ENCODE peak calls at places on chromosome 13, in five cellular contexts. E, X, B, Y and H are unnamed samples.

GRCh38 chr13:48403151-48403631 is 9.7 kb downstream of the LPAR6 start:
- DNase-seq in E (no peak), X (no peak), B (no peak), Y (no peak), H (no peak)

GRCh38 chr13:72886272-72887062 is 104.5 kb downstream of the PIBF1 start:
- DNase-seq in E (no peak), X (no peak), B (no peak), Y (no peak), H (no peak)

GRCh38 chr13:74290324-74290773 is 156.1 kb upstream of the KLF12 start:
- DNase-seq in E (no peak), X (peak; percentile 90), B (peak; percentile 48), Y (no peak), H (no peak)

GRCh38 chr13:31947105-31947504 is 84.5 kb upstream of the FRY start:
- DNase-seq in E (no peak), X (no peak), B (no peak), Y (no peak), H (no peak)

GRCh38 chr13:25347156-25347555 is 24.6 kb upstream of the ATP8A2 start:
- DNase-seq in E (no peak), X (no peak), B (no peak), Y (no peak), H (no peak)

GRCh38 chr13:75072368-75072767 is 409.6 kb downstream of the TBC1D4 start:
- DNase-seq in E (no peak), X (no peak), B (no peak), Y (no peak), H (no peak)

GRCh38 chr13:83753912-83754624 is 128.2 kb downstream of the SLITRK1 start:
- DNase-seq in E (no peak), X (no peak), B (no peak), Y (no peak), H (no peak)

GRCh38 chr13:27918918-27919255 is 913 bp upstream of the PDX1 start:
- DNase-seq in E (no peak), X (no peak), B (no peak), Y (no peak), H (no peak)

GRCh38 chr13:98528663-98529064 is 48.2 kb downstream of the STK24 start:
- DNase-seq in E (no peak), X (no peak), B (no peak), Y (no peak), H (no peak)

GRCh38 chr13:39410089-39410901 is 192.7 kb downstream of the LHFPL6 start:
- DNase-seq in E (no peak), X (no peak), B (no peak), Y (no peak), H (peak; percentile 42)

GRCh38 chr13:84445776-84446175 is 563.5 kb upstream of the SLITRK1 start:
- DNase-seq in E (no peak), X (no peak), B (peak; percentile 29), Y (no peak), H (peak; percentile 74)

GRCh38 chr13:114129649-114130062 is 2.8 kb downstream of the RASA3 start:
- DNase-seq in E (no peak), X (no peak), B (no peak), Y (no peak), H (no peak)

GRCh38 chr13:82664183-82664582 is 1218.1 kb downstream of the SLITRK1 start:
- DNase-seq in E (no peak), X (no peak), B (no peak), Y (no peak), H (no peak)

GRCh38 chr13:113532156-113532806 is 41.8 kb upstream of the DCUN1D2 start:
- DNase-seq in E (no peak), X (no peak), B (no peak), Y (no peak), H (no peak)

GRCh38 chr13:52744842-52745241 is 5.2 kb upstream of the CNMD start:
- DNase-seq in E (no peak), X (no peak), B (no peak), Y (no peak), H (no peak)

GRCh38 chr13:99871249-99871898 is 100.2 kb downstream of the ZIC5 start:
- DNase-seq in E (no peak), X (no peak), B (no peak), Y (no peak), H (no peak)

GRCh38 chr13:36516225-36516624 is 83.9 kb downstream of the CCNA1 start:
- DNase-seq in E (no peak), X (no peak), B (no peak), Y (no peak), H (no peak)

GRCh38 chr13:19184176-19184575 is 2.6 kb upstream of the TUBA3C start:
- DNase-seq in E (no peak), X (no peak), B (no peak), Y (no peak), H (no peak)

GRCh38 chr13:109385161-109385560 is 401.2 kb downstream of the IRS2 start:
- DNase-seq in E (no peak), X (no peak), B (no peak), Y (no peak), H (no peak)

GRCh38 chr13:74761794-74762193 is 627.6 kb upstream of the KLF12 start:
- DNase-seq in E (no peak), X (no peak), B (no peak), Y (no peak), H (peak; percentile 59)

GRCh38 chr13:39110518-39111097 is 72.4 kb downstream of the NHLRC3 start:
- DNase-seq in E (no peak), X (no peak), B (no peak), Y (no peak), H (no peak)

GRCh38 chr13:24997367-24997967 is 98.5 kb upstream of the PABPC3 start:
- DNase-seq in E (no peak), X (no peak), B (no peak), Y (no peak), H (no peak)

GRCh38 chr13:40433577-40433976 is 232.9 kb downstream of the FOXO1 start:
- DNase-seq in E (no peak), X (no peak), B (no peak), Y (no peak), H (no peak)

GRCh38 chr13:20127563-20128458 is 33.0 kb downstream of the GJA3 start:
- DNase-seq in E (no peak), X (no peak), B (no peak), Y (no peak), H (no peak)

GRCh38 chr13:73782781-73783180 is 351.4 kb downstream of the KLF12 start:
- DNase-seq in E (no peak), X (no peak), B (peak; percentile 68), Y (no peak), H (no peak)

GRCh38 chr13:74206061-74206561 is 71.9 kb upstream of the KLF12 start:
- DNase-seq in E (no peak), X (no peak), B (peak; percentile 77), Y (no peak), H (peak; percentile 83)

GRCh38 chr13:41457589-41458186 is 338 bp downstream of the RGCC start:
- DNase-seq in E (no peak), X (no peak), B (no peak), Y (no peak), H (no peak)

GRCh38 chr13:76522083-76522755 is 364.0 kb downstream of the KCTD12 start:
- DNase-seq in E (no peak), X (no peak), B (no peak), Y (no peak), H (no peak)

GRCh38 chr13:52348081-52348480 is 57.9 kb downstream of the THSD1 start:
- DNase-seq in E (no peak), X (peak; percentile 82), B (peak; percentile 57), Y (no peak), H (peak; percentile 70)

GRCh38 chr13:46164661-46165060 is 17.3 kb downstream of the LCP1 start:
- DNase-seq in E (no peak), X (no peak), B (no peak), Y (no peak), H (no peak)

GRCh38 chr13:66353664-66354063 is 876.5 kb downstream of the PCDH9 start:
- DNase-seq in E (peak; percentile 1), X (no peak), B (no peak), Y (no peak), H (no peak)

GRCh38 chr13:30125422-30126073 is 181.8 kb downstream of the KATNAL1 start:
- DNase-seq in E (no peak), X (peak; percentile 84), B (peak; percentile 78), Y (no peak), H (peak; percentile 75)

GRCh38 chr13:48570225-48570828 is 37.4 kb upstream of the RCBTB2 start:
- DNase-seq in E (no peak), X (no peak), B (no peak), Y (no peak), H (no peak)

GRCh38 chr13:51262501-51263211 is 40.5 kb downstream of the FAM124A start:
- DNase-seq in E (no peak), X (no peak), B (no peak), Y (no peak), H (no peak)
- TF ChIP-seq CTCF in E (peak; percentile 33), X (no peak), B (peak; percentile 11), Y (no peak), H (no peak)

GRCh38 chr13:103004790-103005307 is 61.4 kb downstream of the SLC10A2 start:
- DNase-seq in E (no peak), X (no peak), B (no peak), Y (no peak), H (no peak)

GRCh38 chr13:103009061-103009840 is 57.0 kb downstream of the SLC10A2 start:
- DNase-seq in E (no peak), X (no peak), B (no peak), Y (no peak), H (no peak)

GRCh38 chr13:103002279-103002678 is 63.9 kb downstream of the SLC10A2 start:
- DNase-seq in E (no peak), X (no peak), B (no peak), Y (no peak), H (no peak)

GRCh38 chr13:103007427-103007762 is 58.8 kb downstream of the SLC10A2 start:
- DNase-seq in E (no peak), X (no peak), B (no peak), Y (no peak), H (no peak)

DNA sequence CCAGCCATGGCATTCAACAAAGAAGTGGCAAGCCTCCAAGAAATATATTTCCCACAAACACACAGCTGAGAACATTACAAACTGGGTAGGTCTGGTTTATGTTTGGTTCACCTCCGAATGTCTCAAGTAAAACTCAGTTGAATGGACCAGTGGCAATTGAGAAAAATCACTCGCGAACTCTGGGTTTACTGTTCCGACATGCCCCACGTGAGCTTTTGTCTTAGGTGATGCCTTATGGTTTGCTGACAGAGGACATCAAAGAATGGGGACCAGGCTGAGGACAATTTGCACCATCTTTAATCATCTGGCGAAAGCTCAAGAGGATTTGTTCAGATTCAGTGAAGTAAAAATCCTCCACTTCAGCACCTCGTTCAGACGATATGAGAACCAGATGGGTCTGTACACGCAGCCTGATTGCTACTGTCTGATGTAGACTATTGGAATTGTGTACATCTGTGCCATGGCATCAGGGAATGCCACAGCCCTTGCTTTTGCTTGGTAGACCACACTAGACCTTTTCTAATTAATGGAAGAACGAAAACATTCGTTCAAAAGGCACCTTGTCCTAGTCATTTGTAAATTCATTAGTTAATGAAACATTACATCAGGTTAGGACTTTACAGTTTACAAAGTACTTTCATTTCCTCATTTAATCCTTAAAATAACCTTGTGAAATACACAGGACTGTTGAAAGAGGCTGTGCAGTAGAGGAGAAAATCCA is 59.4 kb downstream of the SLC10A2 start:
- DNase-seq in E (no peak), X (no peak), B (no peak), Y (no peak), H (no peak)
- H3K4me3 ChIP-seq in E (no peak overlapping the region), X (no peak overlapping the region), B (no peak overlapping the region), Y (no peak overlapping the region), H (no peak overlapping the region)

GRCh38 chr13:70623260-70623659 is 515.0 kb upstream of the KLHL1 start:
- DNase-seq in E (no peak), X (no peak), B (no peak), Y (no peak), H (no peak)
- TF ChIP-seq CTCF in E (peak; percentile 41), X (peak; percentile 11), B (peak; percentile 30), Y (no peak), H (no peak)

GRCh38 chr13:44277459-44277858 is 96.2 kb upstream of the SERP2 start:
- DNase-seq in E (no peak), X (no peak), B (no peak), Y (no peak), H (no peak)
- H3K4me3 ChIP-seq in E (no peak overlapping the region), X (no peak overlapping the region), B (no peak overlapping the region), Y (no peak overlapping the region), H (no peak overlapping the region)